ENCODE peak calls at places on chromosomes 7 and 10, in four cellular contexts. K is tibial artery, H is SJSA1, B is foreskin fibroblast. D is an unnamed sample.

GRCh38 chr10:110919349-110919931 is at the start of gene SHOC2:
- DNase-seq in B (peak; percentile 83), K (peak; percentile 100), H (no peak), D (peak; percentile 20)

GRCh38 chr7:38040831-38041230 is 120.4 kb downstream of the EPDR1 start:
- DNase-seq in B (no peak), K (no peak), H (no peak), D (no peak)

GRCh38 chr10:132331259-132331955 is 586 bp upstream of the LRRC27 start:
- DNase-seq in K (no peak), H (peak; percentile 78), B (no peak), D (no peak)

GRCh38 chr7:84508569-84508968 is 314.0 kb upstream of the SEMA3A start:
- DNase-seq in K (no peak), B (no peak), H (no peak), D (no peak)

GRCh38 chr10:59904431-59905065 is 1.8 kb downstream of the CCDC6 start:
- DNase-seq in K (no peak), B (no peak), H (no peak), D (no peak)

GRCh38 chr10:30467939-30468338 is 34.0 kb downstream of the MAP3K8 start:
- DNase-seq in B (no peak), H (no peak), K (no peak), D (no peak)

GRCh38 chr10:16348891-16349290 is 87.9 kb upstream of the PTER start:
- DNase-seq in B (no peak), K (no peak), H (no peak), D (no peak)

GRCh38 chr10:118778727-118779126 is 24.0 kb upstream of the CACUL1 start:
- DNase-seq in B (no peak), H (no peak), K (no peak), D (no peak)

GRCh38 chr7:23431596-23432284 is 38.6 kb downstream of the IGF2BP3 start:
- DNase-seq in H (no peak), B (no peak), K (no peak), D (no peak)

GRCh38 chr10:96638696-96639095 is 51.9 kb upstream of the TM9SF3 start:
- DNase-seq in K (no peak), B (no peak), H (no peak), D (no peak)

GRCh38 chr7:469591-469961 is 50.1 kb downstream of the PDGFA start:
- DNase-seq in K (peak; percentile 53), B (no peak), H (no peak), D (no peak)

GRCh38 chr7:47292832-47293309 is 289.0 kb downstream of the TNS3 start:
- DNase-seq in K (no peak), H (no peak), B (no peak), D (no peak)

GRCh38 chr10:104300736-104301292 is 31.8 kb downstream of the GSTO2 start:
- DNase-seq in H (peak; percentile 67), B (peak; percentile 99), K (peak; percentile 94), D (peak; percentile 93)

GRCh38 chr10:121188005-121188404 is 336.8 kb downstream of the WDR11 start:
- DNase-seq in K (no peak), H (no peak), B (no peak), D (no peak)

GRCh38 chr10:70492786-70493659 is 14.5 kb downstream of the PALD1 start:
- DNase-seq in K (no peak), B (no peak), H (no peak), D (no peak)

GRCh38 chr10:14391342-14391741 is 60.6 kb upstream of the FRMD4A start:
- DNase-seq in K (no peak), H (no peak), B (no peak), D (no peak)

GRCh38 chr7:39531818-39532217 is 34.4 kb upstream of the YAE1 start:
- DNase-seq in K (no peak), B (no peak), H (no peak), D (no peak)

GRCh38 chr10:34644245-34644644 is 170.9 kb downstream of the PARD3 start:
- DNase-seq in K (no peak), B (no peak), H (no peak), D (no peak)

GRCh38 chr7:107152011-107152410 is 16.8 kb upstream of the HBP1 start:
- DNase-seq in H (no peak), K (no peak), B (peak; percentile 82), D (no peak)

GRCh38 chr7:114630186-114630824 is 215.7 kb downstream of the FOXP2 start:
- DNase-seq in H (no peak), B (no peak), K (no peak), D (no peak)

GRCh38 chr7:94972296-94972695 is 64.9 kb downstream of the PPP1R9A start:
- DNase-seq in K (no peak), H (no peak), B (peak; percentile 70), D (no peak)

GRCh38 chr10:96279219-96279641 is 7.9 kb upstream of the BLNK start:
- DNase-seq in B (no peak), H (no peak), K (no peak), D (no peak)

GRCh38 chr7:71548746-71549145 is 416.8 kb downstream of the GALNT17 start:
- DNase-seq in K (no peak), B (no peak), H (no peak), D (no peak)

GRCh38 chr7:71547426-71547825 is 415.5 kb downstream of the GALNT17 start:
- DNase-seq in H (no peak), K (no peak), B (no peak), D (no peak)
- H3K4me3 ChIP-seq in H (no peak overlapping the region), K (no peak overlapping the region), B (no peak overlapping the region), D (no peak overlapping the region)

GRCh38 chr10:3672220-3672619 is 112.8 kb downstream of the KLF6 start:
- DNase-seq in H (no peak), B (peak; percentile 9), K (no peak), D (no peak)

GRCh38 chr10:3671431-3671955 is 113.5 kb downstream of the KLF6 start:
- DNase-seq in B (no peak), H (no peak), K (no peak), D (no peak)

GRCh38 chr10:3668276-3668960 is 116.6 kb downstream of the KLF6 start:
- DNase-seq in H (no peak), B (peak; percentile 9), K (no peak), D (peak; percentile 54)

GRCh38 chr10:3666525-3667302 is 118.3 kb downstream of the KLF6 start:
- DNase-seq in H (no peak), K (no peak), B (no peak), D (no peak)

DNA sequence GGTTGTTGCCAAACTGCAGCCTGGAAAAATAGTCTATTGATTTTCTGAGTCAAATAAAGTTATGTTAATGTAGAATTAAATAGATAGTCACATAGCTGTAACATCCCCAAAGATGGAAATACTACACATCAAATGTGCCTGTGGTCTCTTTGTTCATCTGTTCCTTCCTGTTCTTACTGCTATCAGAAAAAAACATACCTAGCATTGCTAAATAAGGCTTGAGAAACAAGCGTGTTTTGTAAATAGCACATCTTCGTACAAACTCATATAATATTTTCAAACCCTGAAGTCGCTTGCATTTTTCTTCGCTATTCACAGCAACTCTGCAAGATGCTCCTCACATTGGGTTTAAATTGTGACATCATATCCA is 116.1 kb downstream of the KLF6 start:
- DNase-seq in K (no peak), B (no peak), H (no peak), D (no peak)
- H3K4me3 ChIP-seq in K (no peak overlapping the region), B (no peak overlapping the region), H (no peak overlapping the region), D (no peak overlapping the region)

GRCh38 chr10:130727766-130728490 is 583.6 kb downstream of the TCERG1L start:
- DNase-seq in K (no peak), H (no peak), B (no peak), D (no peak)

GRCh38 chr10:130728531-130729215 is 582.8 kb downstream of the TCERG1L start:
- DNase-seq in H (no peak), B (no peak), K (no peak), D (no peak)

GRCh38 chr10:130729876-130730275 is 581.6 kb downstream of the TCERG1L start:
- DNase-seq in H (no peak), K (peak; percentile 21), B (no peak), D (no peak)

GRCh38 chr10:130725474-130725970 is 586.0 kb downstream of the TCERG1L start:
- DNase-seq in H (no peak), B (no peak), K (no peak), D (no peak)

GRCh38 chr10:130726996-130727725 is 584.4 kb downstream of the TCERG1L start:
- DNase-seq in B (no peak), H (no peak), K (no peak), D (no peak)
- H3K4me3 ChIP-seq in B (no peak overlapping the region), H (no peak overlapping the region), K (no peak overlapping the region), D (no peak overlapping the region)

DNA sequence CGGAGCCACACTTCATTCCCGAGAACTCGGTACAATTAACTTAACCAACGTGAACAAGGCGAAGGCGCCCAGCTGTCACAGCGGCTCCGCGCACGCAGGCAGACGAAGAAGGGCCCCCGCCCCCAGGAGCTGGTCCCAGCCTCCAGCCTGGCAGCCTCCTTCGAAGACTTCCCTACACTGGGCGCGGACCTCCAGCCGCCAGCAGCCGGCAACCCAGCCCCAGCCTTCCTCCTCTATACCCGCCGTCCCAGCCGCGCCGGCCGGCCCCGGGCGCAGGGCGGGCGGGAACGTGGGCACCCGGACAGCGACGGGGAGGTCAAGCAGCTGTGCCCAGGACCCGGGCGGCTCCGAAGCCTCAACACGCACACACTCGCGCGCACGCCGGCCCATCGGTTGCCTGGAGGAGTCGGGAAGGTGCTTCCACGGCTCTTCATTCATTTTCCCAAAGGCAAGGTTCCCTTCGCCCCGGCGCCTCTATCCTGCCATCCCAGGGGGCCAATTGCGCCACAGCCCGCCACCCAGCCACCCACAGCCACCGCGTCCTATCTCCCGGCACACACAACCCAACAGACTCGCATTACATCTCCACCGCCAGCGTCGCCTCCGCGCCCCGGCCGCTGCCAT is 1.6 kb downstream of the CHST15 start:
- DNase-seq in H (no peak), B (peak; percentile 49), K (peak; percentile 73), D (no peak)
- H3K4me3 ChIP-seq in H (no peak overlapping the region), B (peak overlapping the region; percentile 54), K (peak overlapping the region; percentile 77), D (peak overlapping the region; percentile 35)

DNA sequence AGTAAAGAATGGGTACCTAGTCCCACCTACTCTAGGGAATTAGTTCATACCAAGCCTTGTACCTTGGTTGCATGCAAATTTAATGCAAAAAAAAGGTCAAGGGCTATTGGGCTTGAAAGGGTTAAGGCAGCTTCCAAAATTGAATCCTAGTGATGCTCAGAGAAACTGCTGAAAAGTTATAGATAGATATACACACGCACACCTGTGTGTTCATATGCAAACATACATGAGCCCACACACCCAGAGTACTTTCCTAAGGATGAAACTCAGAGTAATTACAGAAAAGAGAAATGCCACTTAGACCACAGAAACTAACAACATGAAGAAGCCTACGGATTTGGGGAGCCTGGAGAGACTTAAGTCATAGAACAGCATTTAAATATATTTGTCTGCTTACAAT is 1.5 kb downstream of the SLC25A13 start:
- DNase-seq in H (no peak), B (no peak), K (no peak), D (no peak)
- H3K4me3 ChIP-seq in H (no peak overlapping the region), B (peak overlapping the region; percentile 87), K (peak overlapping the region; percentile 84), D (peak overlapping the region; percentile 86)